ENCODE peak calls at places on chromosomes 5 and 9, in five cellular contexts. One of them, this sample, is unnamed.

GRCh38 chr5:88193896-88194295 is 74.7 kb downstream of the TMEM161B start:
- DNase-seq in SJSA1: no peak
- DNase-seq in cardiac muscle cell: no peak
- DNase-seq in testis: no peak
- DNase-seq in WERI-Rb-1: no peak
- DNase-seq in this sample: no peak

GRCh38 chr5:150946351-150946905 is 41.6 kb upstream of the ZNF300 start:
- DNase-seq in cardiac muscle cell: no peak
- DNase-seq in WERI-Rb-1: peak
- DNase-seq in testis: peak
- DNase-seq in SJSA1: no peak
- DNase-seq in this sample: peak

GRCh38 chr5:54785729-54786548 is 199.5 kb downstream of the ESM1 start:
- DNase-seq in WERI-Rb-1: no peak
- DNase-seq in testis: peak
- DNase-seq in SJSA1: no peak
- DNase-seq in cardiac muscle cell: peak
- DNase-seq in this sample: peak

GRCh38 chr5:43155394-43156096 is 34.8 kb downstream of the ZNF131 start:
- DNase-seq in WERI-Rb-1: no peak
- DNase-seq in SJSA1: no peak
- DNase-seq in testis: no peak
- DNase-seq in cardiac muscle cell: peak
- DNase-seq in this sample: no peak

GRCh38 chr9:1959347-1959746 is 55.8 kb upstream of the SMARCA2 start:
- DNase-seq in cardiac muscle cell: no peak
- DNase-seq in SJSA1: no peak
- DNase-seq in testis: no peak
- DNase-seq in WERI-Rb-1: peak
- DNase-seq in this sample: no peak

GRCh38 chr9:34459941-34460340 is 1.3 kb downstream of the DNAI1 start:
- DNase-seq in WERI-Rb-1: no peak
- DNase-seq in testis: no peak
- DNase-seq in SJSA1: no peak
- DNase-seq in cardiac muscle cell: no peak
- DNase-seq in this sample: no peak

GRCh38 chr9:131773911-131774379 is 34.1 kb upstream of the RAPGEF1 start:
- DNase-seq in cardiac muscle cell: peak
- DNase-seq in WERI-Rb-1: peak
- DNase-seq in SJSA1: peak
- DNase-seq in testis: peak
- DNase-seq in this sample: no peak

GRCh38 chr5:169095410-169095772 is 205.5 kb downstream of the SLIT3 start:
- DNase-seq in testis: no peak
- DNase-seq in WERI-Rb-1: no peak
- DNase-seq in SJSA1: no peak
- DNase-seq in cardiac muscle cell: no peak
- DNase-seq in this sample: no peak

GRCh38 chr5:142319560-142320426 is 5.0 kb downstream of the SPRY4 start:
- DNase-seq in WERI-Rb-1: no peak
- DNase-seq in cardiac muscle cell: no peak
- DNase-seq in SJSA1: no peak
- DNase-seq in testis: no peak
- DNase-seq in this sample: no peak

GRCh38 chr5:179293276-179293675 is 52.0 kb downstream of the ADAMTS2 start:
- DNase-seq in cardiac muscle cell: no peak
- DNase-seq in WERI-Rb-1: no peak
- DNase-seq in testis: peak
- DNase-seq in SJSA1: no peak
- DNase-seq in this sample: no peak

GRCh38 chr5:6905883-6906282 is 192.7 kb downstream of the TENT4A start:
- DNase-seq in SJSA1: no peak
- DNase-seq in WERI-Rb-1: no peak
- DNase-seq in cardiac muscle cell: no peak
- DNase-seq in testis: no peak
- DNase-seq in this sample: no peak

GRCh38 chr5:156922207-156922792 is 40.7 kb downstream of the TIMD4 start:
- DNase-seq in cardiac muscle cell: no peak
- DNase-seq in WERI-Rb-1: no peak
- DNase-seq in testis: no peak
- DNase-seq in SJSA1: no peak
- DNase-seq in this sample: no peak

GRCh38 chr5:2695200-2695891 is 56.1 kb downstream of the IRX2 start:
- DNase-seq in SJSA1: peak
- DNase-seq in WERI-Rb-1: peak
- DNase-seq in cardiac muscle cell: no peak
- DNase-seq in testis: no peak
- DNase-seq in this sample: no peak

GRCh38 chr9:95116002-95116819 is 201.3 kb downstream of the FANCC start:
- DNase-seq in WERI-Rb-1: no peak
- DNase-seq in cardiac muscle cell: peak
- DNase-seq in SJSA1: no peak
- DNase-seq in testis: no peak
- DNase-seq in this sample: no peak

GRCh38 chr9:135015096-135015495 is 72.4 kb upstream of the OLFM1 start:
- DNase-seq in testis: no peak
- DNase-seq in cardiac muscle cell: no peak
- DNase-seq in SJSA1: no peak
- DNase-seq in WERI-Rb-1: no peak
- DNase-seq in this sample: no peak

GRCh38 chr5:37619353-37619752 is 220.5 kb downstream of the GDNF start:
- DNase-seq in WERI-Rb-1: no peak
- DNase-seq in SJSA1: no peak
- DNase-seq in cardiac muscle cell: no peak
- DNase-seq in testis: no peak
- DNase-seq in this sample: no peak

GRCh38 chr5:62600560-62601252 is 22.1 kb downstream of the LRRC70 start:
- DNase-seq in cardiac muscle cell: no peak
- DNase-seq in WERI-Rb-1: no peak
- DNase-seq in SJSA1: no peak
- DNase-seq in testis: no peak
- DNase-seq in this sample: no peak

GRCh38 chr5:14164764-14165163 is 21.6 kb downstream of the TRIO start:
- DNase-seq in cardiac muscle cell: no peak
- DNase-seq in WERI-Rb-1: peak
- DNase-seq in SJSA1: no peak
- DNase-seq in testis: no peak
- DNase-seq in this sample: no peak

GRCh38 chr5:14167211-14167845 is 24.2 kb downstream of the TRIO start:
- DNase-seq in cardiac muscle cell: no peak
- DNase-seq in WERI-Rb-1: no peak
- DNase-seq in SJSA1: no peak
- DNase-seq in testis: no peak
- DNase-seq in this sample: no peak

GRCh38 chr5:14166437-14166836 is 23.3 kb downstream of the TRIO start:
- DNase-seq in SJSA1: peak
- DNase-seq in WERI-Rb-1: no peak
- DNase-seq in cardiac muscle cell: no peak
- DNase-seq in testis: no peak
- DNase-seq in this sample: no peak

GRCh38 chr5:14164164-14164720 is 21.1 kb downstream of the TRIO start:
- DNase-seq in WERI-Rb-1: no peak
- DNase-seq in SJSA1: no peak
- DNase-seq in testis: no peak
- DNase-seq in cardiac muscle cell: no peak
- DNase-seq in this sample: no peak

GRCh38 chr5:14165375-14166091 is 22.4 kb downstream of the TRIO start:
- DNase-seq in WERI-Rb-1: no peak
- DNase-seq in SJSA1: peak
- DNase-seq in testis: no peak
- DNase-seq in cardiac muscle cell: no peak
- DNase-seq in this sample: no peak
- H3K27ac ChIP-seq in WERI-Rb-1: no peak
- H3K27ac ChIP-seq in SJSA1: peak
- H3K27ac ChIP-seq in testis: no peak
- H3K27ac ChIP-seq in cardiac muscle cell: no peak
- H3K27ac ChIP-seq in this sample: no peak

DNA sequence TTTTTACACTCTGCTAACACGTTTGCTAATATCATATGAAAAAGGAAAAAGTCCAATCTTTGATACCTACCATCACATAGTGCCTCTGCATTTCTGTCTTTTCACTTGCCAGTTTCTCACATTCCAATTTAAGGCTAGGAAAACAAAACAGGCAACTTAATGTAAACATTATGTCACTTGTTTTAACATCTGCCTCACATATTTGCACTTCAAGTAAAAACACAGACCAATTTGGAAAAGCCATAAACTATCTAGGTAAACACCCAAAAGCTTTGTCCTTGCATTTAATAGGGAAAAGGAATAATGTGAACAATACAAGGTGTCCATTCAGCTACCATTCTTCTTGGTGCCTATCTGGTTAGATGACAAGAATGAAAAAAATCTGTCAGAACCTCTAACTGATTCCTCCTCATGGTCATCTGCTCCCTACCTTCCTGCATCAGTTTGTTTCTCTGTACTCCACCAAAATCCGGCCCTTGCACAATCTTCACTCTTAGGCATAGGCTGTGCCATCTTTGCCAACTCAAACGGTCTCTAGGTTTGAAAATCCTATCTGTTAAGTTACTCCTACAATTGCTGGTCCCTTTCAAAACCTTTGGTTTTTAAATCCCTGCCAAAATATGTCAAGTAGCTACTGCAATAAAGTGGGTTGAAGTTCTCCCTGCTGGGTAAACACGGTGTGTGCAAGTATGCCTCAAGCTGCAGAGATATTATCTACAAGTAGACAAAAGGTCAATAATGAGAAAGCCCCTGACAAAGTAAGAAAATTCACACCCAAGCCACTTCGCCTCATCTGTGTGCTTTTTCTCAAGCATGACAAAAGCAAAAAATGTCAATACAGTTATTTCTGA is 3.4 kb downstream of the TLE1 start:
- DNase-seq in SJSA1: no peak
- DNase-seq in cardiac muscle cell: no peak
- DNase-seq in testis: no peak
- DNase-seq in WERI-Rb-1: no peak
- DNase-seq in this sample: no peak
- H3K4me3 ChIP-seq in SJSA1: no peak
- H3K4me3 ChIP-seq in cardiac muscle cell: no peak
- H3K4me3 ChIP-seq in testis: peak
- H3K4me3 ChIP-seq in WERI-Rb-1: peak
- H3K4me3 ChIP-seq in this sample: peak

GRCh38 chr5:51465165-51465564 is 81.9 kb downstream of the ISL1 start:
- DNase-seq in SJSA1: no peak
- DNase-seq in WERI-Rb-1: no peak
- DNase-seq in cardiac muscle cell: peak
- DNase-seq in testis: peak
- DNase-seq in this sample: no peak
- H3K27ac ChIP-seq in SJSA1: no peak
- H3K27ac ChIP-seq in WERI-Rb-1: no peak
- H3K27ac ChIP-seq in cardiac muscle cell: no peak
- H3K27ac ChIP-seq in testis: no peak
- H3K27ac ChIP-seq in this sample: no peak

DNA sequence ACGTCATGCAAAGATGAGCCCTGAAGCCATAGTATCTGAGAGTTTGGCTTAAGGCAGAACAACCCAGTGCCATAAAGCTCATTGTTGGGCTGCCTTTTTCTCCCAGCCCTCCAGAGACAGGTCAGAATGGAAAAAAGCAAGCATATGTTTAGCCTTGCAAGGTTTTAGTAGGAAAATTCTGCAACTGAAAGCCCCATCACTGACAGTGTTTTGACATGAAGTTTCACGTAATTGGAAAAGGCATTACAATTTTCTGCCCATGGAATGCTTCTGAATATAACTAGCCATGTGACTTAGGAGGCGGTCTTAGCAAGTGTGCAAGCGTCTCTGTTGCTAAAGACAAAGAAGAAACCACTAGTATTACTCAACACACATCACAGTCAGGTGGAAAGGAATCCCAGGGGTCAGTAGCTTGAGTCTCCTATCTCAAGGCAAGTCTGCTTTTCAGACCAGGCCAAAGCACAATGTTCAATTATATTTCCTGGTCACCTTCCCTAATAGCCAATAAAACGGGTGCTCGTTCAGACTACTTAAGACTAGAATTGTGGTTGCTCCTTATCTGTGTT is 117.6 kb downstream of the CARTPT start:
- DNase-seq in testis: no peak
- DNase-seq in WERI-Rb-1: no peak
- DNase-seq in SJSA1: no peak
- DNase-seq in cardiac muscle cell: no peak
- DNase-seq in this sample: no peak
- H3K4me3 ChIP-seq in testis: no peak
- H3K4me3 ChIP-seq in WERI-Rb-1: no peak
- H3K4me3 ChIP-seq in SJSA1: no peak
- H3K4me3 ChIP-seq in cardiac muscle cell: no peak
- H3K4me3 ChIP-seq in this sample: no peak

This sample was measured in lower lobe of right lung.